ENCODE peak calls at places on chromosomes 13 and 19, in seven cellular contexts. E is stomach; I is germinal center; T is central memory CD4-positive, alpha-beta T cell; Q is stimulated activated CD8-positive, alpha-beta memory T cell treated with anti-CD3 and anti-CD28 coated beads, Interleukin-15, amount 100 ng/mL, for 24 hours; A is T-cell; K is omental fat pad. N is an unnamed sample.

GRCh38 chr13:94272038-94272437 is 207.4 kb downstream of the DCT start:
- DNase-seq in E (no peak), I (no peak), T (no peak), Q (no peak), A (no peak), K (no peak), N (no peak)

GRCh38 chr13:26759156-26759906 is 1.3 kb downstream of the GPR12 start:
- DNase-seq in E (no peak), I (no peak), T (no peak), Q (no peak), A (no peak), K (no peak), N (no peak)

GRCh38 chr19:17681505-17682125 is 6.5 kb downstream of the UNC13A start:
- DNase-seq in E (no peak), I (peak), T (no peak), Q (no peak), A (peak), K (no peak), N (no peak)

GRCh38 chr13:78976696-78977095 is 317.7 kb upstream of the OBI1 start:
- DNase-seq in E (no peak), I (no peak), T (no peak), Q (no peak), A (no peak), K (no peak), N (no peak)

GRCh38 chr13:57631607-57632275 is at the start of gene PCDH17:
- DNase-seq in E (peak), I (no peak), T (peak), Q (no peak), A (no peak), K (no peak), N (peak)

GRCh38 chr13:77733674-77734073 is 36.2 kb downstream of the SLAIN1 start:
- DNase-seq in E (no peak), I (no peak), T (no peak), Q (no peak), A (no peak), K (no peak), N (no peak)

GRCh38 chr19:46828484-46828883 is 22.2 kb downstream of the AP2S1 start:
- DNase-seq in E (no peak), I (no peak), T (no peak), Q (no peak), A (no peak), K (no peak), N (no peak)

GRCh38 chr13:109255457-109255856 is 530.9 kb downstream of the IRS2 start:
- DNase-seq in E (no peak), I (no peak), T (no peak), Q (no peak), A (no peak), K (no peak), N (no peak)

GRCh38 chr13:36887758-36888521 is 32.1 kb downstream of the SMAD9 start:
- DNase-seq in E (no peak), I (no peak), T (no peak), Q (no peak), A (no peak), K (no peak), N (peak)

GRCh38 chr19:49106648-49107135 is 7.5 kb upstream of the LIN7B start:
- DNase-seq in E (peak), I (peak), T (peak), Q (peak), A (peak), K (peak), N (peak)

GRCh38 chr19:46124638-46125115 is at the start of gene IGFL3:
- DNase-seq in E (no peak), I (no peak), T (no peak), Q (no peak), A (no peak), K (no peak), N (no peak)

N was measured in thyroid gland.